ENCODE peak calls at places on chromosomes 3 and 15, in five cellular contexts. V is T follicular helper cell; U is immature natural killer cell; I is AG08396; Q is activated CD8-positive, alpha-beta memory T cell treated with anti-CD3 and anti-CD28 coated beads for 24 hours. N is an unnamed sample.
A peak's percentile ranks its signal among the peaks of the same experiment; 100 is the strongest.

GRCh38 chr15:59268980-59269472 is 62.4 kb downstream of the LDHAL6B start:
- DNase-seq in V (no peak), U (no peak), I (no peak), Q (no peak), N (no peak)

GRCh38 chr3:42117175-42118008 is 26.2 kb downstream of the TRAK1 start:
- DNase-seq in V (no peak), U (no peak), I (peak; percentile 36), Q (no peak), N (no peak)

GRCh38 chr15:69897471-69898237 is 200.1 kb downstream of the TLE3 start:
- DNase-seq in V (no peak), U (no peak), I (no peak), Q (no peak), N (no peak)

GRCh38 chr15:101014276-101014675 is 95.1 kb downstream of the LRRK1 start:
- DNase-seq in V (no peak), U (no peak), I (no peak), Q (peak; percentile 49), N (no peak)

GRCh38 chr3:50577348-50577747 is 8.0 kb downstream of the HEMK1 start:
- DNase-seq in V (no peak), U (no peak), I (no peak), Q (no peak), N (no peak)

GRCh38 chr3:141373768-141374526 is 5.6 kb downstream of the ZBTB38 start:
- DNase-seq in V (no peak), U (no peak), I (no peak), Q (no peak), N (no peak)

GRCh38 chr15:71072423-71072822 is 42.8 kb upstream of the THSD4 start:
- DNase-seq in V (no peak), U (no peak), I (no peak), Q (no peak), N (no peak)

GRCh38 chr3:16462679-16463078 is 50.8 kb downstream of the RFTN1 start:
- DNase-seq in V (no peak), U (peak; percentile 40), I (no peak), Q (no peak), N (no peak)

GRCh38 chr15:91522609-91523332 is 330.7 kb upstream of the SLCO3A1 start:
- DNase-seq in V (no peak), U (peak; percentile 3), I (no peak), Q (no peak), N (no peak)

GRCh38 chr3:141305436-141305835 is 62.9 kb upstream of the ZBTB38 start:
- DNase-seq in V (no peak), U (no peak), I (no peak), Q (no peak), N (no peak)

GRCh38 chr15:74320358-74321247 is 46.8 kb downstream of the CYP11A1 start:
- DNase-seq in V (no peak), U (no peak), I (peak; percentile 44), Q (peak; percentile 82), N (peak; percentile 47)

GRCh38 chr3:180970931-180971330 is 18.6 kb downstream of the DNAJC19 start:
- DNase-seq in V (no peak), U (no peak), I (no peak), Q (no peak), N (no peak)

GRCh38 chr3:154540950-154541604 is 111.1 kb upstream of the GPR149 start:
- DNase-seq in V (no peak), U (no peak), I (no peak), Q (no peak), N (no peak)

GRCh38 chr3:193008654-193009053 is 91.0 kb upstream of the MB21D2 start:
- DNase-seq in V (no peak), U (no peak), I (no peak), Q (no peak), N (no peak)

GRCh38 chr3:141020139-141020940 is 30.8 kb upstream of the SPSB4 start:
- DNase-seq in V (no peak), U (no peak), I (no peak), Q (no peak), N (no peak)

GRCh38 chr3:177812492-177812891 is 615.2 kb upstream of the TBL1XR1 start:
- DNase-seq in V (no peak), U (no peak), I (no peak), Q (no peak), N (no peak)

GRCh38 chr3:49625971-49626640 is 48.0 kb upstream of the APEH start:
- DNase-seq in V (no peak), U (no peak), I (no peak), Q (no peak), N (no peak)

GRCh38 chr3:134486577-134487041 is 752 bp downstream of the CEP63 start:
- DNase-seq in V (peak; percentile 25), U (no peak), I (no peak), Q (no peak), N (no peak)

N was measured in omental fat pad.